ENCODE peak calls at places on chromosomes 1 and 21, in four cellular contexts. J, E, X and Z are unnamed samples.

GRCh38 chr21:44874497-44875331 is 1.2 kb upstream of the PTTG1IP start:
- DNase-seq in X (peak; percentile 57), J (no peak), E (peak; percentile 83), Z (peak; percentile 89)

GRCh38 chr1:32966900-32967299 is 2.3 kb upstream of the RNF19B start:
- DNase-seq in J (no peak), X (no peak), E (no peak), Z (no peak)

GRCh38 chr1:19680644-19681043 is 16.0 kb downstream of the HTR6 start:
- DNase-seq in X (no peak), J (no peak), E (no peak), Z (peak; percentile 53)

GRCh38 chr1:21129407-21129806 is 47.3 kb downstream of the EIF4G3 start:
- DNase-seq in J (no peak), X (no peak), E (no peak), Z (no peak)

GRCh38 chr1:26081267-26082019 is 14.0 kb upstream of the TRIM63 start:
- DNase-seq in E (no peak), J (no peak), X (no peak), Z (no peak)

GRCh38 chr1:150009604-150010387 is 730 bp downstream of the OTUD7B start:
- DNase-seq in X (peak; percentile 36), J (peak; percentile 35), E (peak; percentile 85), Z (no peak)

GRCh38 chr1:36536727-36537126 is 54.0 kb upstream of the CSF3R start:
- DNase-seq in J (no peak), X (no peak), E (peak; percentile 20), Z (no peak)

GRCh38 chr1:149849246-149849946 is 50.0 kb upstream of the BOLA1 start:
- DNase-seq in J (no peak), E (no peak), X (no peak), Z (no peak)

GRCh38 chr1:24896596-24897262 is 33.3 kb downstream of the RUNX3 start:
- DNase-seq in E (no peak), X (peak; percentile 7), J (no peak), Z (peak; percentile 51)

GRCh38 chr1:19395678-19396192 is 83.6 kb downstream of the SLC66A1 start:
- DNase-seq in E (no peak), J (no peak), X (no peak), Z (no peak)

GRCh38 chr1:240766831-240767230 is 154.9 kb upstream of the GREM2 start:
- DNase-seq in X (no peak), J (no peak), E (no peak), Z (no peak)

GRCh38 chr1:18603212-18603852 is 27.3 kb upstream of the PAX7 start:
- DNase-seq in E (no peak), J (no peak), X (no peak), Z (no peak)

GRCh38 chr1:29653034-29653810 is 416.9 kb downstream of the PTPRU start:
- DNase-seq in E (no peak), J (no peak), X (no peak), Z (peak; percentile 6)

GRCh38 chr1:230067871-230068814 is 1.1 kb downstream of the GALNT2 start:
- DNase-seq in E (no peak), J (no peak), X (peak; percentile 48), Z (peak; percentile 91)

GRCh38 chr21:36504067-36505058 is 24.4 kb upstream of the CLDN14 start:
- DNase-seq in X (peak; percentile 18), E (no peak), J (peak; percentile 27), Z (no peak)

GRCh38 chr1:27690205-27690604 is 18.2 kb upstream of the IFI6 start:
- DNase-seq in J (no peak), X (no peak), E (no peak), Z (no peak)

GRCh38 chr1:162906485-162906884 is 45.5 kb upstream of the CCDC190 start:
- DNase-seq in J (no peak), X (no peak), E (no peak), Z (no peak)

GRCh38 chr1:33972676-33973395 is 109.0 kb downstream of the HMGB4 start:
- DNase-seq in J (no peak), E (peak; percentile 72), X (no peak), Z (no peak)

GRCh38 chr1:67749844-67750689 is 65.1 kb downstream of the GADD45A start:
- DNase-seq in J (no peak), E (no peak), X (no peak), Z (no peak)
- TF ChIP-seq EP300 in J (no peak), E (no peak), X (no peak), Z (no peak)

DNA sequence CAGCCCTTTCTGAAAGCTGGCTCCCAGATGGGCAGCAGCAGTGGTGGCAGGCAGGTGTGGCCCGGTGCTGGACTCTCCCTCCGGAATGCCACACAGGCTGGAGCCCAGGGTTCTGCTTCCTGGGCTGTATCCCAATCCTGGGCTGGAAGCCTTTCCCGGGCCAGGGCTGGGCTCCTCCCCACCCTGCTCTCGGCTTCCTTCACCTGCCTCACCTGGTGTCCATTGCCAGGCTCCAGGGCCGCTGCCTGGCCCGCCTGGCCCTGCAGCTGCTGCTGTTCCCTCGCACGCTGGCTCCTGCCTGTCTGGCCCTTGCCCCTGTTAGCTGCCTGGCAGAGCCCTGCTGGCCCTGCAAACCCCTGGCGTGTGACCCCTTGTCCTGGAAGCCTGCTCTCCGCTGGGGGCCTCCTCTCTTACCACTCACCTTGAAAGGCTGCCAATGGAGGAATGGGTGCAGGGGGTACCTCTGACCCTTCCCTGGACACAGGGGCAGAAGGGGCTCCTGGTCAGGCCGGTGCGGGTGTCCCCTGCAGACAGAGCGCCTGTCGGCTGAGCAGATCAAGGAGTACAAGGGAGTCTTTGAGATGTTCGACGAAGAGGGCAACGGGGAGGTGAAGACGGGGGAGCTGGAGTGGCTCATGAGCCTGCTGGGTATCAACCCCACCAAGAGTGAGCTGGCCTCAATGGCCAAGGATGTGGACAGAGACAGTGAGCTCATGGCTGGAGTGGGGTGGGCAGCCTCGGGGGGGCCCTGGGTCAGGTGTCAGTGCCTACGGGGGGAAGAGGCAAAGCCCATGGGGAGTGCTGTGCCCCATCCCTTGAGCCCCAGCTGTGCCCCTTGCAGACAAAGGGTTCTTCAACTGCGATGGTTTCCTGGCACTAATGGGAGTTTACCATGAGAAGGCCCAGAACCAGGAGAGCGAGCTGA is 1.1 kb downstream of the CALML6 start:
- DNase-seq in E (peak; percentile 53), X (peak; percentile 52), J (no peak), Z (no peak)
- TF ChIP-seq POLR2A in E (no peak), X (no peak), J (no peak), Z (no peak)

GRCh38 chr1:226548281-226549093 is at the start of gene STUM:
- DNase-seq in X (peak; percentile 29), J (no peak), E (peak; percentile 71), Z (no peak)

GRCh38 chr1:226551299-226551698 is 2.7 kb downstream of the STUM start:
- DNase-seq in J (no peak), E (no peak), X (peak; percentile 88), Z (no peak)

GRCh38 chr1:226550671-226551041 is 2.1 kb downstream of the STUM start:
- DNase-seq in E (no peak), J (no peak), X (no peak), Z (no peak)

GRCh38 chr1:226549094-226549936 is 751 bp downstream of the STUM start:
- DNase-seq in J (no peak), E (no peak), X (peak; percentile 14), Z (peak; percentile 82)

DNA sequence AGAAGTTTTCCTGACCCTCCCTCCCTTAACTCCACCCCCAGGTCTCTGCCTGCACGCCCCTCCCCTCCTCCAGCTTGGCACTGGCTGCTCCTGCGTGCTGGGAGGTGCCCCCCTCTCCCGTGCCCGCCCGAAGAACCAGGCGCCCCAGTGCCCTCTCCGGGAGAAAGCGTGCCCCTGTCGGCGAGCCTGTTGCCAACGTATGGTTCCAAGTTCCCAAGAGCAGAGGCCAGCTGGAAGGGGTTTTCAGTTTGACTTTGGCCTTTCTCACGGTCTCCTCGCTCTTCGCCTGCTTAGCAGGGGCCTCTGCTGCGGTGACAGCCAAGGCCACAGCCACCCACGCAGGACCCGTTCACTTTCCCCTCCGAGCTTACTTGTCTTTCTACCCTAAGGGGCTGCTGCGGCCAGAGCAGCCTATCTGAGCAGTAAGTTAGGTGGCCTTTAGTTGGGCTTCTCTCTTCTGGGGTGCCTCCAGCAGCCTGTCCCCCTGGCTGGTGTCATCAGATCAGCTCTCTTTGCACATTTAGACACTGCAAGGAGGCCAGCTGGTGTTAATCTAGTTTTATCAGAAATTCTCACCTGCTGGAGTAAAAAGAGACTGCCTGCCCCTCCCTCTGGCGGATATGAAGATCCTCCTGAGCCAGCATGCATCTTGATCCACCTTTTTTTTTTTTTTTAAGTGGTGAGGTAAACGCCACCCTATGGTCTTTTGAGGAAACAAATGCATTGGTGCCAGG is 1.5 kb downstream of the STUM start:
- DNase-seq in E (peak; percentile 89), X (peak; percentile 59), J (no peak), Z (no peak)
- TF ChIP-seq POLR2AphosphoS5 in E (peak; percentile 38), X (peak; percentile 18), J (no peak), Z (no peak)

GRCh38 chr21:17819114-17819877 is at the start of gene C21orf91:
- DNase-seq in E (peak; percentile 92), J (peak; percentile 56), X (peak; percentile 91), Z (peak; percentile 91)
- TF ChIP-seq EP300 in E (no peak), J (no peak), X (no peak), Z (no peak)

DNA sequence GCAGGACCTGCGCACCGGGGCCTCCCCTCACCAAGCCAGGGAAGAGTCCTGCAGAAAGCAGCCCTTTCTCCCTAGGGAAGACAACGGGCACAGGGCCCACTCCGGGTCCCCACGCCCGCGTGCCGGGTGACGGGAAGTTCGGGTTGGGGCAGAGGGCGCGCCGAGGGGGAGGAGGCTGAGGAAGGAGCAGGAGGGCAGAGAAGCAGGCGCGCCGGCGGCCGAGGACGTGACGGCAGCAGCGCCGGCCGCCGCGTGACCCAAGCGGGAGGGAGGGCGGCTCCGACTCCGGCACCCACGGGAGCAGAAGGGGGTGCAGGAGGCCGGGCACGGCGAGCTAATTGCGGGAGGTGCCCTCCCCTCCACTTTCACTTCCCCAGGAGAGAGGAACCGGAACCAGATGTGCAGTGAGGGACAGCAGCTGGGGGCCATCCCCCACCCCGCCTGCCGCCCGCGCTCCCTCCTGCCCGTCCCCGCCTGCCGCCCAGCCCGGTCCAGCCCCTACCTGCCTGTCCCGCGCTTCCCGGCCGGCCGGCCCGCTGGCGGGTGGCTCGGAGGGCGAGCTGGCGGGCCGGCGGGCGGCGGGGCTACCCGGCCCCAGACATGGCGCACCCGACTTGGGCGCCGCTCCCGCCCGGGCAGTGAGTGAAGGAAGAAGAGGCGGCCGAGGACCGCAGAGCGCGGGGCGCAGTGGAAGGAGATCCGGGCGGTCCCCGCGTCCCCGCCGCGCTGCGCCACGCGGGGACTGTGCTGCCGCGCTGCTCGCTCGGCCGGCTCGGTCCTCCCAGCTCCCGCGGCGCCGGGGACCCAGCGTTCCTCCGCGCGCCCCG is 510 bp downstream of the DENND4B start:
- DNase-seq in E (peak; percentile 95), J (no peak), X (peak; percentile 90), Z (peak; percentile 94)
- TF ChIP-seq POLR2A in E (peak; percentile 18), J (peak; percentile 57), X (peak; percentile 66), Z (peak; percentile 19)

DNA sequence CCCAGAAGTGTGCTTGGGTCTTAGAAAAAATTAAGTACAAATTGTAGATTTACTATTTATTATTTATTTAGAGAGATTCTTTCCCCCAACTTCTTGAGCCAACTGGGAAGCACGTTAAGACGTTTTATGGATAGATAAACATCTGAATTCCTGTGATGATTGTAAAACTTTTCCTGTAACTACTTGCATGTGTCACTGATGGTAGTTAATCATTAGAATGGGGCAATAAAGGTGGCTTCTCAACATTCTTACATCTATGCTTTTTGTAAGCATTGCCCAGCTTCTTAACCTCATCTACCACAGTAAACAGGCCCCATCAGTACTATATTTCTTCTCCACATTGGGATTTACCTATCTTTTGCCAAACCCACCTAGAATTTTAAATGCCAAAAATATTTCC is 559.8 kb downstream of the LMO4 start:
- DNase-seq in X (no peak), E (no peak), J (no peak), Z (no peak)
- TF ChIP-seq POLR2AphosphoS5 in X (peak; percentile 22), E (peak; percentile 49), J (no peak), Z (no peak)

GRCh38 chr1:10494754-10495474 is 20.2 kb downstream of the PEX14 start:
- DNase-seq in J (peak; percentile 40), X (peak; percentile 84), E (peak; percentile 79), Z (no peak)
- TF ChIP-seq EP300 in J (no peak), X (no peak), E (no peak), Z (peak; percentile 14)